ENCODE peak calls at places on chromosomes 2 and 18, in four cellular contexts. Z is astrocyte of the cerebellum, M is uterus, Q is mammary epithelial cell. V is an unnamed sample.

GRCh38 chr2:74625658-74626425 is 22.3 kb downstream of the M1AP start:
- DNase-seq in Z (no peak), M (no peak), Q (no peak), V (no peak)

GRCh38 chr2:9758741-9759140 is 84.5 kb upstream of the TAF1B start:
- DNase-seq in Z (no peak), M (no peak), Q (peak; percentile 54), V (no peak)

GRCh38 chr18:36630917-36631316 is 197.9 kb downstream of the TPGS2 start:
- DNase-seq in Z (no peak), M (no peak), Q (no peak), V (no peak)

GRCh38 chr2:38498039-38498438 is 104.7 kb downstream of the HNRNPLL start:
- DNase-seq in Z (no peak), M (no peak), Q (no peak), V (no peak)

GRCh38 chr2:169799555-169799954 is 884 bp downstream of the SSB start:
- DNase-seq in Z (no peak), M (no peak), Q (no peak), V (no peak)

GRCh38 chr2:109066501-109066900 is 62.5 kb upstream of the SH3RF3 start:
- DNase-seq in Z (no peak), M (no peak), Q (no peak), V (no peak)

GRCh38 chr2:227407601-227408089 is 19.9 kb upstream of the SCYGR1 start:
- DNase-seq in Z (no peak), M (no peak), Q (peak; percentile 27), V (no peak)

GRCh38 chr18:37565985-37566478 is 434 bp upstream of the CELF4 start:
- DNase-seq in Z (no peak), M (no peak), Q (peak; percentile 20), V (no peak)

GRCh38 chr2:20476481-20476880 is 29.6 kb downstream of the RHOB start:
- DNase-seq in Z (no peak), M (no peak), Q (no peak), V (no peak)

GRCh38 chr2:107607054-107607453 is 219.6 kb upstream of the RGPD4 start:
- DNase-seq in Z (no peak), M (no peak), Q (no peak), V (no peak)

GRCh38 chr2:217994776-217995274 is 8.0 kb downstream of the TNS1 start:
- DNase-seq in Z (no peak), M (no peak), Q (peak; percentile 8), V (peak; percentile 39)

GRCh38 chr2:227674485-227674884 is 7.9 kb downstream of the SCYGR5 start:
- DNase-seq in Z (no peak), M (no peak), Q (no peak), V (no peak)

GRCh38 chr18:3875376-3875775 is 425.4 kb downstream of the TGIF1 start:
- DNase-seq in Z (no peak), M (no peak), Q (no peak), V (no peak)

GRCh38 chr2:182559623-182560022 is 132.8 kb upstream of the PDE1A start:
- DNase-seq in Z (no peak), M (no peak), Q (peak; percentile 38), V (no peak)

GRCh38 chr18:59604877-59605276 is 92.3 kb downstream of the CCBE1 start:
- DNase-seq in Z (no peak), M (no peak), Q (peak; percentile 86), V (no peak)

GRCh38 chr2:101299601-101300000 is 8.9 kb downstream of the RNF149 start:
- DNase-seq in Z (no peak), M (no peak), Q (no peak), V (no peak)
- H3K4me3 ChIP-seq in Z (no peak overlapping the region), M (no peak overlapping the region), Q (no peak overlapping the region), V (no peak overlapping the region)

DNA sequence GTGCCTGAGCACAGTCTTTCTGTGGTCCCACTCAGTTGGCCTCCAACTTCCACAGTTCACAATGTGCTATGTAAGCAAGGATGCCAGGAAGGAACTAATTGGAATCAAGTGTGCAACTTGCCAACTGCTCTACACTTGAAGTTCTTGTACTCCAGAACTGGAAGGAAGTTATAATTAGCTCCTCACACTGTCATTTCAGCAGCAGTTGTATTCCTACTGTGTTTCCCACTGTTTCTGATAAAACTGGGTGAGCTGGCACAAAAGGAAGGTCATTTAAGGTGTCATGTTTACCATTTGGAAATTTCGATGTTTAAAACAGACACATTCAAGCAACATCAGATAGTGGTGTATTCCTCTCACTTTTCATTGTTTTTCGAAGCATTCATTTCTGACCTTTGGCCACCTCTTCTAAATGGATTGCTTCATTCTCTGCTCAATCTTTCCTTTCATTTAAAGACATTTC is 84.2 kb downstream of the ANTXR1 start:
- DNase-seq in Z (no peak), M (no peak), Q (no peak), V (no peak)
- H3K4me3 ChIP-seq in Z (no peak overlapping the region), M (no peak overlapping the region), Q (no peak overlapping the region), V (no peak overlapping the region)

GRCh38 chr2:27285481-27285880 is 3.3 kb downstream of the TRIM54 start:
- DNase-seq in Z (no peak), M (no peak), Q (no peak), V (no peak)
- H3K4me3 ChIP-seq in Z (no peak overlapping the region), M (no peak overlapping the region), Q (no peak overlapping the region), V (no peak overlapping the region)

GRCh38 chr2:176163655-176164021 is 6.5 kb downstream of the HOXD3 start:
- DNase-seq in Z (no peak), M (no peak), Q (no peak), V (no peak)

GRCh38 chr2:176161041-176161785 is 4.1 kb downstream of the HOXD3 start:
- DNase-seq in Z (no peak), M (no peak), Q (no peak), V (no peak)

GRCh38 chr2:176160251-176161040 is 3.3 kb downstream of the HOXD3 start:
- DNase-seq in Z (no peak), M (no peak), Q (no peak), V (no peak)

GRCh38 chr2:176162911-176163654 is 6.0 kb downstream of the HOXD3 start:
- DNase-seq in Z (no peak), M (no peak), Q (no peak), V (no peak)

GRCh38 chr2:176161817-176162626 is 4.9 kb downstream of the HOXD3 start:
- DNase-seq in Z (no peak), M (peak; percentile 68), Q (peak; percentile 27), V (peak; percentile 33)
- H3K4me3 ChIP-seq in Z (peak overlapping the region; percentile 24), M (no peak overlapping the region), Q (no peak overlapping the region), V (peak overlapping the region; percentile 17)

GRCh38 chr2:95298471-95299111 is 1.4 kb downstream of the KCNIP3 start:
- DNase-seq in Z (no peak), M (no peak), Q (no peak), V (no peak)
- H3K4me3 ChIP-seq in Z (no peak overlapping the region), M (no peak overlapping the region), Q (no peak overlapping the region), V (no peak overlapping the region)

DNA sequence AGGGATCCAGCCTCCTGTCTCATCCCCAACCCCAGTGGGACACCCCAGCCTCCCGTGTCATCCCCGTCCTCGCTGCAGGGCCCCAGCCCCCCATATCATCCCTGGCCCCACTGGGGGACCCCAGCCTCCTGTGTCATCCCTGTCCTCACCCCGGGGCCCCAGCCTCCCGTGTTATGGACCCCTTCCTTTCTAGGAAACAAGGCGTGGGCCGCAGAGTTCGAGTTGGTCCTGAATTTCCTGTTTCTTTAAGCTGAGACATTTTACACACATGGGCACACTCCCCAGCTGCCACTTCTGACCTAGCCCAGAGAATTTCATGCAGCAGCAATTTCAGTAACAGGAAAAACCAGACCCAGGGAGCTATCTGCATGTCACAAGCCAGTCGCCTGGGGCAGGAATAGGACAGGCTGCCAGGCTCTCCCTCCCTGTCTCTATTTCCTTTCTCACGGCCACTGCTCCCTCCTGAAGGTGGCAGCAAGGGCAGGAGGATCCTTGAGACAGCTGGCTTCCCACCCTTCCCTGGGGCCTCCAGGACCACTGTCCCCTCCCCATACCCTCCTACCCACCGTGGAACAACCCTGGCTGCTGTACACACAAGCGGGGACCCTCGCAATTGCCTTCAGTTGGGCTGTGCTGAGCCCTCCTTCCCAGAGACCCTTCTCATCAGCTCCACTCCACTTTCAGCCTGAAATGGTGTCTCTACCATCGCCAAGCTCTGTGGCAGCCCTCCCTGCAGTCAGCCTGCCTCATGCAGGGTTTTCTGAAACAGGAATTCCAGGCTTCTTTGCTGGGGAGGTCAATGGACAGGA is 141.9 kb upstream of the ID2 start:
- DNase-seq in Z (no peak), M (no peak), Q (no peak), V (no peak)
- H3K4me3 ChIP-seq in Z (no peak overlapping the region), M (no peak overlapping the region), Q (no peak overlapping the region), V (no peak overlapping the region)

GRCh38 chr18:23616258-23616657 is 30.0 kb upstream of the NPC1 start:
- DNase-seq in Z (no peak), M (no peak), Q (no peak), V (no peak)

GRCh38 chr18:23612434-23613090 is 26.3 kb upstream of the NPC1 start:
- DNase-seq in Z (no peak), M (no peak), Q (no peak), V (no peak)

GRCh38 chr18:23617412-23618009 is 31.2 kb upstream of the NPC1 start:
- DNase-seq in Z (no peak), M (no peak), Q (no peak), V (no peak)

GRCh38 chr18:23614891-23615290 is 28.6 kb upstream of the NPC1 start:
- DNase-seq in Z (no peak), M (no peak), Q (no peak), V (no peak)

GRCh38 chr18:23614413-23614812 is 28.1 kb upstream of the NPC1 start:
- DNase-seq in Z (no peak), M (no peak), Q (no peak), V (no peak)
- H3K4me3 ChIP-seq in Z (no peak overlapping the region), M (no peak overlapping the region), Q (no peak overlapping the region), V (no peak overlapping the region)

GRCh38 chr2:204535356-204535755 is 9.9 kb upstream of the PARD3B start:
- DNase-seq in Z (no peak), M (no peak), Q (no peak), V (no peak)

GRCh38 chr2:204539010-204539385 is 6.3 kb upstream of the PARD3B start:
- DNase-seq in Z (no peak), M (no peak), Q (no peak), V (no peak)

GRCh38 chr2:204541637-204542036 is 3.6 kb upstream of the PARD3B start:
- DNase-seq in Z (no peak), M (no peak), Q (no peak), V (no peak)

GRCh38 chr2:204535764-204536163 is 9.5 kb upstream of the PARD3B start:
- DNase-seq in Z (no peak), M (no peak), Q (no peak), V (no peak)

DNA sequence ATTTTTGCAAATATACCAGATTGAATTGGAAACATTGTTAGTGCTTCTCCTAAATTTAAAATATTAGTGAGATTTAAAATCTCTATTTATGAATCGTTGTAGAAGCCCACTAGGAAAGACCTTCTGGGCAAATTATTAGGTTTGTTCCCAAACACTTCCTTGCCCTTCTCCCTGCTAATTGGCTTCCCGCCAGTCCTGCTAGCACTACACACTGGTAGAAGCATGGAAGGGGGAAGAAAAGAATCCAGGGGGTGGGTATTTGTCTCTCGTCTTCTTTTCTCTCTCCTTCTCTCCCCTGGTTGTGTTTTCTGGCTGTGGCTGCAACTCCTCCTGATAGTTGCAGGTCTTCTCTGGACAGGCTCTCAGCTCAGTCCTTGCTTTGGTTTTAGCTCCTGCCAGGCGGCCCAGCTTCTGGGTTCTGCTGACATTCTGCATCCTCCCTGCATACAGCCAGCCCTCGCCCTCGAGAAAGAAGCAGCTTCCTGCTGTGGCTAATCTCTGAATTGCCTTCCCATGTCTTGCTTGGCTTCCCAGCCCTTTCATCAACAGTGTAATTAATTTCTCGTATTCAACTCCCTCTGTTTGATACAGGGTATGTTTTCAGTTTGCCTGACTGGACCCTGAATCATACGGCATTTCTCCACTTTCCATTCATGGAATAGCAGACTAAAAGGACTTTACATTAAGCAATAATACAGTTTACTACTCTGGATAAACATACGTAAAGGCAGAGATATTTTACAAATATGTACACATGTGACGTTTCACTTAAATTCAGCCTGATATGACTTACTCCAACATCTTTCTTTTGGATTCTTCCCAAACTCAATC is 6.9 kb upstream of the PARD3B start:
- DNase-seq in Z (no peak), M (no peak), Q (no peak), V (peak; percentile 44)
- H3K4me3 ChIP-seq in Z (no peak overlapping the region), M (no peak overlapping the region), Q (no peak overlapping the region), V (peak overlapping the region; percentile 31)

V was measured in skeletal muscle cell.